ENCODE peak calls at places on chromosome 2, in four cellular contexts. S, Q, C and R are unnamed samples.

GRCh38 chr2:104378853-104379374 is 475.0 kb upstream of the POU3F3 start:
- DNase-seq in S (no peak), C (no peak), Q (no peak), R (no peak)

GRCh38 chr2:61421611-61422010 is 49.3 kb downstream of the USP34 start:
- DNase-seq in S (no peak), Q (no peak), C (no peak), R (peak)

GRCh38 chr2:106582431-106583143 is 95.4 kb downstream of the CD8B2 start:
- DNase-seq in C (peak), Q (peak), S (peak), R (peak)

GRCh38 chr2:61017556-61018318 is at the start of the genes PEX13 and PUS10:
- DNase-seq in Q (peak), S (peak), C (no peak), R (peak)

GRCh38 chr2:28437918-28438317 is 45.3 kb downstream of the FOSL2 start:
- DNase-seq in Q (no peak), S (peak), C (no peak), R (no peak)

GRCh38 chr2:203826704-203827103 is 40.9 kb upstream of the CTLA4 start:
- DNase-seq in Q (no peak), S (no peak), C (no peak), R (no peak)

GRCh38 chr2:70888925-70889715 is 46.6 kb upstream of the ATP6V1B1 start:
- DNase-seq in S (no peak), Q (no peak), C (no peak), R (peak)

GRCh38 chr2:20138696-20139095 is 86.2 kb downstream of the SDC1 start:
- DNase-seq in Q (no peak), C (no peak), S (no peak), R (no peak)

GRCh38 chr2:33246432-33246831 is 230.0 kb upstream of the RASGRP3 start:
- DNase-seq in Q (no peak), C (no peak), S (no peak), R (no peak)

GRCh38 chr2:115165529-115166109 is 723.2 kb downstream of the DPP10 start:
- DNase-seq in S (no peak), C (no peak), Q (no peak), R (no peak)

GRCh38 chr2:204870053-204870452 is 324.8 kb downstream of the PARD3B start:
- DNase-seq in Q (no peak), S (no peak), C (no peak), R (no peak)

GRCh38 chr2:226508005-226508404 is 291.6 kb downstream of the IRS1 start:
- DNase-seq in S (no peak), Q (no peak), C (no peak), R (no peak)

GRCh38 chr2:14720319-14720718 is 87.8 kb downstream of the LRATD1 start:
- DNase-seq in C (no peak), Q (no peak), S (no peak), R (no peak)

GRCh38 chr2:8515390-8515761 is 166.5 kb upstream of the ID2 start:
- DNase-seq in C (no peak), S (peak), Q (no peak), R (no peak)

GRCh38 chr2:69917854-69918253 is 2.9 kb downstream of the MXD1 start:
- DNase-seq in S (no peak), Q (no peak), C (peak), R (no peak)

GRCh38 chr2:157032019-157032418 is 225.5 kb upstream of the GALNT5 start:
- DNase-seq in Q (no peak), S (no peak), C (peak), R (no peak)

GRCh38 chr2:112096098-112096497 is 41.0 kb downstream of the TMEM87B start:
- DNase-seq in Q (no peak), S (no peak), C (no peak), R (no peak)

GRCh38 chr2:119371111-119371510 is 4.3 kb downstream of the DBI start:
- DNase-seq in S (no peak), Q (no peak), C (no peak), R (no peak)

GRCh38 chr2:168189835-168190426 is 57.5 kb downstream of the STK39 start:
- DNase-seq in C (no peak), Q (no peak), S (no peak), R (no peak)

GRCh38 chr2:145593991-145594702 is 1074.2 kb upstream of the ZEB2 start:
- DNase-seq in S (no peak), C (peak), Q (no peak), R (no peak)

GRCh38 chr2:196112408-196113039 is 43.9 kb upstream of the DNAH7 start:
- DNase-seq in C (peak), Q (no peak), S (no peak), R (no peak)

GRCh38 chr2:164910091-164910899 is 45.0 kb downstream of the SLC38A11 start:
- DNase-seq in S (no peak), Q (no peak), C (peak), R (no peak)

GRCh38 chr2:216590780-216591179 is 42.4 kb upstream of the IGFBP2 start:
- DNase-seq in Q (no peak), S (no peak), C (no peak), R (no peak)

GRCh38 chr2:167986223-167986622 is 261.2 kb downstream of the STK39 start:
- DNase-seq in S (no peak), Q (no peak), C (no peak), R (no peak)

GRCh38 chr2:174881678-174882077 is 117.4 kb upstream of the CHRNA1 start:
- DNase-seq in S (no peak), Q (no peak), C (no peak), R (no peak)

GRCh38 chr2:205060269-205060668 is 515.0 kb downstream of the PARD3B start:
- DNase-seq in Q (no peak), S (no peak), C (peak), R (no peak)

GRCh38 chr2:224507789-224508188 is 77.4 kb downstream of the CUL3 start:
- DNase-seq in C (no peak), S (no peak), Q (no peak), R (no peak)

GRCh38 chr2:10277293-10278028 is 25.2 kb upstream of the HPCAL1 start:
- DNase-seq in S (peak), C (no peak), Q (no peak), R (no peak)

GRCh38 chr2:196725218-196725617 is 74.3 kb downstream of the GTF3C3 start:
- DNase-seq in C (no peak), S (no peak), Q (no peak), R (no peak)

GRCh38 chr2:152475982-152476381 is 141.0 kb downstream of the FMNL2 start:
- DNase-seq in S (no peak), C (no peak), Q (no peak), R (no peak)

GRCh38 chr2:122451040-122451439 is 695.6 kb downstream of the TSN start:
- DNase-seq in C (no peak), Q (no peak), S (no peak), R (no peak)

GRCh38 chr2:210162466-210163124 is 8.6 kb downstream of the KANSL1L start:
- DNase-seq in Q (no peak), S (no peak), C (no peak), R (no peak)

GRCh38 chr2:216139884-216140283 is 30.7 kb downstream of the XRCC5 start:
- DNase-seq in Q (no peak), C (no peak), S (no peak), R (no peak)

GRCh38 chr2:224884188-224884587 is 158.1 kb downstream of the DOCK10 start:
- DNase-seq in S (no peak), Q (no peak), C (peak), R (no peak)

GRCh38 chr2:158953926-158954763 is 14.3 kb upstream of the TANC1 start:
- DNase-seq in C (peak), Q (peak), S (no peak), R (no peak)

GRCh38 chr2:30266051-30266621 is 34.8 kb downstream of the LBH start:
- DNase-seq in S (peak), Q (no peak), C (no peak), R (no peak)

GRCh38 chr2:125085904-125086303 is 1060.8 kb downstream of the CNTNAP5 start:
- DNase-seq in Q (no peak), S (no peak), C (no peak), R (no peak)

GRCh38 chr2:173684896-173685485 is 280.2 kb downstream of the SP3 start:
- DNase-seq in C (no peak), S (no peak), Q (no peak), R (no peak)

GRCh38 chr2:127101756-127102463 is 5.0 kb downstream of the BIN1 start:
- DNase-seq in C (no peak), Q (no peak), S (peak), R (peak)

GRCh38 chr2:78351208-78351607 is 674.3 kb upstream of the REG3G start:
- DNase-seq in C (no peak), Q (no peak), S (no peak), R (no peak)
- TF ChIP-seq CTCF in C (no peak), Q (no peak), S (no peak), R (no peak)

DNA sequence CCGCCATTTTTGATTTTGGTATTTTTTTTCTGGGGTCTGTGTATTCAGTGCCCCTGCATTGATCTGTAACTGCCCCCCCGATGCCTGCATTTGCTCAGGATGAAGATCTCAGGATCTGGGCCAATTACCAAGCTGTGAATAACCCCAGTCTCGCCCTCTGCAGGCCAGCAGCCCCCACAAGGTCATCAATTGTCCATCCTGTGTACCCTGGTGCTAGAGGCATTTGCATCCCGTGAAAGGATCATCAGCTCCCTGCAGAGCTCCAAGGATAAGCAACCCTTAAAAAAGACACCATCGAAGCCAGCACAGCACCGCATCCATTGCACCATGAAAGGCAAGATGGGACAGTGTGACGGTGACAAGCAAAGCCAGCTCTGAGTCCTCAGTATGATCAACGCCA is 154.1 kb upstream of the KLHL29 start:
- DNase-seq in C (no peak), Q (no peak), S (no peak), R (no peak)
- TF ChIP-seq CTCF in C (no peak), Q (no peak), S (no peak), R (no peak)

DNA sequence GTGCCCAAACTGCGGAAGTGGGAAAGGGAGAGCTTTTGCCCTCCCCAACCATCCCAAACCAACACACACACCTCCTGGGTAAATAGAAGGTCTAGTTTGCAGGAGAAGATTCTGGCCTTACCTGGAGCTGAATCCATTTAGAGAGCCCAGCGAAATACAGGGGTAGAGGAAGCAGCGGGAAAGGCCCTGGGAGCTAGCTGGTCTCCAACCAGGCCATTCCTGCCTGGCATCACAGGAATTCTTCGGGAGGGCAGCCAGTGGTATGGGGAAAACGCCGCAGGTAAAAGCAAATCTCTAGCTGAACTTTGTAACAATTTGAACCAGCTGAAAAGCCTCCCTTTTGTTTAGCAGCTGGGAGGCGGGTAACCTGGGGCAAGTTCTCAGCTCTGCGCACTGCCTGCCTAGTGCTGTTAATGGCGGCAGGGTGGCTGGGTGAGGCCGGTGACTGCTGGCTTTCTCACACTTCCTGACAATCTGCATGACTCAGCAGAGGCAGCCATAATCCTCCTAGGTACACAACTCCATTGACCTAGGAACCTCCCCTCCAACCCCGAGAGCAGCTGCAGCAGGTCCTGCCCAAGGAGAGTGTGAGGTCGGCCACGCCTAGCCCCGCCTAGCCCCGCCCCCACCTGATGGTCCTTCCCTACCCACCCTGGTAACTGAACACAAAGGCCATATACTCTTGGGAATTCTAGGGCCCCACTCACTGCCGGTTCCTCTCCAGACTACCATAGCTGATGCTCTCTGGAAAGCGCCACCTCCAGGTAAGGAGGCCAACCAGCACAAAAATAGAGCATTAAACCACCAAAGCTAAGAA is 483.8 kb upstream of the REG3G start:
- DNase-seq in Q (no peak), C (no peak), S (no peak), R (no peak)
- TF ChIP-seq CTCF in Q (no peak), C (no peak), S (no peak), R (no peak)

GRCh38 chr2:237668440-237668839 is 41.1 kb downstream of the LRRFIP1 start:
- DNase-seq in S (no peak), C (no peak), Q (no peak), R (no peak)

GRCh38 chr2:237667891-237668290 is 40.5 kb downstream of the LRRFIP1 start:
- DNase-seq in C (no peak), S (peak), Q (no peak), R (no peak)

GRCh38 chr2:237665713-237666143 is 38.3 kb downstream of the LRRFIP1 start:
- DNase-seq in S (no peak), Q (no peak), C (no peak), R (no peak)

GRCh38 chr2:237664151-237664550 is 36.8 kb downstream of the LRRFIP1 start:
- DNase-seq in C (no peak), Q (no peak), S (no peak), R (no peak)

GRCh38 chr2:237666606-237667005 is 39.2 kb downstream of the LRRFIP1 start:
- DNase-seq in C (no peak), Q (no peak), S (no peak), R (no peak)
- TF ChIP-seq CTCF in C (no peak), Q (no peak), S (no peak), R (no peak)

GRCh38 chr2:147463881-147464520 is 380.8 kb upstream of the ACVR2A start:
- DNase-seq in S (no peak), Q (no peak), C (no peak), R (no peak)
- TF ChIP-seq CTCF in S (no peak), Q (no peak), C (no peak), R (no peak)